ENCODE peak calls at places on chromosomes 13 and 19, in four cellular contexts. I is epithelial cell of esophagus, B is tibial nerve, X is brain microvascular endothelial cell. M is an unnamed sample.

GRCh38 chr13:31982124-31982523 is 49.5 kb upstream of the FRY start:
- DNase-seq in X (peak; percentile 11), B (no peak), I (no peak), M (no peak)

GRCh38 chr19:46347985-46348384 is 1.1 kb downstream of the PPP5C start:
- DNase-seq in B (no peak), I (no peak), X (no peak), M (no peak)

GRCh38 chr19:7618366-7618765 is 11.0 kb downstream of the XAB2 start:
- DNase-seq in B (no peak), I (no peak), X (no peak), M (no peak)

GRCh38 chr19:58154287-58154678 is 3.7 kb upstream of the ZNF329 start:
- DNase-seq in B (no peak), X (peak; percentile 16), I (peak; percentile 37), M (peak; percentile 13)

GRCh38 chr19:16180611-16181010 is 4.6 kb upstream of the FAM32A start:
- DNase-seq in I (peak; percentile 74), X (peak; percentile 58), B (no peak), M (peak; percentile 54)

GRCh38 chr19:47660435-47660832 is 51.5 kb downstream of the BICRA start:
- DNase-seq in B (no peak), X (no peak), I (peak; percentile 86), M (no peak)

GRCh38 chr19:1811472-1811894 is 593 bp downstream of the ATP8B3 start:
- DNase-seq in B (peak; percentile 26), X (peak; percentile 18), I (peak; percentile 90), M (no peak)

GRCh38 chr19:4431808-4432674 is 25.6 kb downstream of the UBXN6 start:
- DNase-seq in B (no peak), I (no peak), X (no peak), M (no peak)

GRCh38 chr13:57030671-57031070 is 110.0 kb upstream of the PRR20A start:
- DNase-seq in X (no peak), I (no peak), B (no peak), M (no peak)

GRCh38 chr13:94595006-94595942 is 678 bp downstream of the TGDS start:
- DNase-seq in X (no peak), I (peak; percentile 34), B (no peak), M (no peak)

GRCh38 chr13:100045355-100045754 is 43.5 kb upstream of the PCCA start:
- DNase-seq in I (no peak), X (no peak), B (no peak), M (no peak)

GRCh38 chr19:3024870-3025515 is 4.1 kb downstream of the TLE2 start:
- DNase-seq in B (no peak), X (no peak), I (no peak), M (no peak)
- H3K4me3 ChIP-seq in B (no peak overlapping the region), X (no peak overlapping the region), I (no peak overlapping the region), M (no peak overlapping the region)

DNA sequence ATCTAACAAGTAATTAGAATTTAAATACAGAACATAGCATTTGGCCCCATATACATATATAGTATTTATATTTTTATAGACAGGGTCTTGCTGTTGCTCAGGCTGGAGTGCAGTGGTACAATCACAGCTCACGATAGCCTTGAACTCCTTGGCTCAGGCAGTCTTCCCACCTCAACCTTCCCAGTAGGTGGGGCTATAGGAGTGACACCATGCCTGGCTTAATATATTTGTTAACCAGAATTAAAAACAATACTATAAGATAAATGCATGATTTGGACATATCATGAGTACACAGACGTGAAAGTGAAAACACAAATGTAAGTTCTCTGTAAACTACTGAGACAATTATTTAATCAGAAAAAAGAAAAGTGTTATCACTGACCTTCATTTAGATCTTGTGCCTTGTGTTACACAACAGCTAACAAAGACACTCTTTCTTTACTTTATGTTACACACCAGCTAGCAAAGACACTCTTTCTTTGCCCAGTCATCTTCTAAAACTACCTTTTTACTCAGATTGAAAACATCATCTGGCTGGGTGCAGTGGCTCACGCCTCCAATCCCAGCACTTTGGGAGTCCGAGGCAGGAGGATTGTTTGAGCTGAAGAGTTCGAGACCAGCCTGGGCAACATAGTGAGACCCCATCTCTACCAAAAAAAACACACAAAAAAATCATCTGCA is 22.6 kb downstream of the CARS2 start:
- DNase-seq in B (no peak), X (no peak), I (peak; percentile 32), M (no peak)
- TF ChIP-seq CTCF in B (no peak), X (peak; percentile 56), I (peak; percentile 48), M (peak; percentile 39)

DNA sequence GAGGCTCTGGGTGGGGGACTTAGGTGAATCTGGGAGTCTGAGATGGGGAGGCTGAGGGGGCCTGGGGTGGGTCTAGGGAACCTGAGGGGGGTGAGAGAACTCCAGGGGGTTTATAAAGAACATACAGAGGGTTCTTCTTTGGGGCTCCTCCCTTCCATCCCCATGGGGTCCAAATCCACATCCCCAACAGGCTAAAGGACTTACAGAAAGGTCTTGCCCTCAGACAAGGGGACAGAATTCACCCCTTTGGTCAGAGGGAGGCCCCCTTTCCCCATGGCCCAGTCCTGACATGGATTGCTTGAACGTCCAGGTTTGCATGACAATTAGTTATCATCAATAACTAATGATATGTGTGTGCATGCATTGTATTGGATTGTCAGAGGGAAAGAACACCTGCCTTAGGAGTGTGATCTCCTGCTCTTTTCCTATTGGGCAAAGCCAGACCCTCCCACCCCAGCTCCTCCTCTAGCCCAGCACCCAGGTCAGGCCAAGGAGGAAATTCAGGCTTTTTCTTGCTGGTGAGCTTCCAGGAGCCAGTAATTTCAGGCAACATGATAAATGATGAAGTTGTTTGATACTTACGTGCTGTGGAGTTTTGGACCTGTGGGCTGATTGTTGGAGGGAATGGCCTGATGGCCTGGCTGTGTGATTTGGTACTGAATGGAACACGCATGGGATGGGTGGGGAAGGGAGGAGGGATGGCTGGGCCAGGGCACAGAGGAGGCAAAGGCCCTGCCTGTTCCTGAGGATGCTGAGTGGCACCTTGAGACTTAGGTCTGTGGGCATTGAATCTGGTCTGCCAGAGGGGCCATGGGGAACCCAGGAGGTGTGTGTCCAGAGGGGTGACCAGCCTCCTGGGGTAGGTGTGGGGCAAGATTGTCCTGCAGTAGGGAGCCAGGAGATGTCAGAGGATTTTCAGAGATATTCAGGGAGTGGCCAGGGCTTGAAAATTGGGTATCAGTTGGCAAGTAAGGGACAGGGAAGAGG is 1.1 kb downstream of the KLHL26 start:
- DNase-seq in B (no peak), I (peak; percentile 55), X (no peak), M (no peak)
- H3K4me3 ChIP-seq in B (peak overlapping the region; percentile 80), I (peak overlapping the region; percentile 56), X (peak overlapping the region; percentile 71), M (peak overlapping the region; percentile 93)

DNA sequence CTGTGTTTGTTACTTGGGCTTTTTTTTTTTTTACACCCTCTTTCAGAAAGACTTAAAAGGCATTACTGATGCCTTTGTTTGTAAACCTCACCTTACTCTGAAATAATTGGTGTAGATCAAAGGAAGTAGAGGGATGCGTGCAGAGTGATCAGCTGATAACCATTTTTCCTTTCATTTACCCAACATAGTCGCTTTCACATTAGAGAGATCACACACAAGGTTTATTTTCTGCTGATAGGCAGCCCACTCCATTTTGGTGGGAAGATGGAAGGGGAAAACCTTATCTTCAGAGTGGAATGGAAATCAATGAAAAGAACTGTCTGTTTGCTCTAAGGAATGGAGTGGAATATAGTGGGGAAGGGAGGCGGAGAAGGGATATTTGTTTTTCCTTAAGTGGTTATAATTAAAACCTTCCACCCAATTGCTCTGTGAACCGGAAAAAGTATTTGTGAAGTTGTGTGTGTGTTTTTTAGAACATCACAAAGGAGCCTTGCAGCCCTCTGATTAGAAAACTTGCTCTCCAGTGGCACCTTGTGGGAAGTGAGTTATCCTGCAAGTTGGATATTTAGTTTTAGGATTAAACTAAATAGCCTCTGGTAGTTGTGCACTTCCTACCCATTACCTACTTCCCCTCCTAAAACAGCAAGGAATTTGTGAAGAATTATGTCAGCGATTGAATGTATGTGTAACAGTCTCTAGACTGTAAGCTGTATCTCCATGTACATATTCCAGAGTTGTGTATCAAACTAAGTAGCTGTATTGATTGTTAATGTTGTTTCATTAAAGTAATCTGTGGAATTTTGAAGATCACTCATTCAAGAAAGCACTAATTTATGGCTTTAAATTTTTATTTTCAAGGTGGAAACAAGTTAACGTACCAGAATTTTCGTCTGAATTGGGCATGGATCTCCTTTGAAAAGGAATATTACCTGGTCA is 76.8 kb downstream of the FREM2 start:
- DNase-seq in I (peak; percentile 55), X (peak; percentile 28), B (no peak), M (no peak)
- TF ChIP-seq CTCF in I (peak; percentile 81), X (peak; percentile 78), B (peak; percentile 54), M (peak; percentile 47)

DNA sequence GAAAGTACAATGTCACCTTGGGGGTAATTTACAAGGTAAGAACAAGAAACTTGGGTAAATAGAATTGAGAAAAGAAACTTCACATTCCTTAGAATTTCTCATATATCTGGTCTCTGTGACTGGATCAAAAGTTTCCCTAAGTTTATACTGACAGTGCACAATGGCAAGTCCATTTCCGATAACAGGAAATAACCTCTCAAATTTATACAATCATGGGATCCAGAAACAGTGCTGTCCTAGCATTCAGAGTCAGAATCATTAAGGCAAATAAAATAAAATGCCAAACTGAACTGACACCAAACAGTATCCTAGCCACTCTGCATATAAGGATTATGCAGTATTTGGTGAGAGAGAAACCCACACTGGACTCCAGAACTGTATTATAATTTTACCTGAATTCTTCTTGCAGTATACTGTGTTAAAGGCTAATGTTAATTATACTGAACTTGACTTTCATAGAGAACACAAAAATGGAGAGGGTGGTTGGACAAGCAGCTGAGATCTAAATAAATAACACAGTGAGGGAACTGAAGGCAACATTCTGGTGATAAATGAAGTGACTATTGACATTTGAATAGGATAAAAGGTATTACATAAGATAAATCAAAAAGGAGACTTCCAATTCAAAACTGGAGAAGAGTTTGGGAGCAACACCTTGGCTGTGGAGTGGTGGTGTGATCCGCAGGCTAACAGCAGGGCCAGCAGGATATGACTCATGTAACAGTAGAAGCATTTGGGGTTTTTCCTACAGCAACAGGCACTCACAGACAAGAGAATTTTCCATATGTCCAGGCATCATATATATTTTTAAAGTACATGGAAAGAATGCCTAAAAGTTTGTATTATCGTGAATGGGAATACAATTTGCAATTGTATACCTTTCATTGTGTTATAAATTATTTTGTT is 932.5 kb upstream of the MIR17HG start:
- DNase-seq in I (peak; percentile 71), X (peak; percentile 71), B (no peak), M (no peak)
- H3K4me3 ChIP-seq in I (no peak overlapping the region), X (no peak overlapping the region), B (no peak overlapping the region), M (no peak overlapping the region)

M was measured in AG09309.